ENCODE peak calls at places on chromosomes 13 and 19, in ten cellular contexts. W, O, N, R, X, C, V, M, F and S are unnamed samples.

GRCh38 chr13:60164490-60164889 is 762 bp upstream of the DIAPH3 start:
- DNase-seq in X (no peak), W (no peak), M (no peak), V (no peak), C (no peak), N (no peak), O (no peak), F (no peak), R (peak; percentile 8), S (no peak)

GRCh38 chr13:95155504-95155903 is 145.7 kb downstream of the ABCC4 start:
- DNase-seq in C (no peak), M (no peak), N (no peak), F (no peak), X (no peak), V (no peak), O (no peak), R (no peak), W (no peak), S (no peak)

GRCh38 chr19:28416245-28416644 is 796.7 kb downstream of the UQCRFS1 start:
- DNase-seq in N (no peak), F (no peak), V (no peak), R (no peak), C (no peak), M (no peak), W (no peak), O (no peak), X (no peak), S (no peak)

GRCh38 chr19:37942516-37942902 is 35.5 kb downstream of the SIPA1L3 start:
- DNase-seq in N (no peak), W (no peak), V (no peak), O (no peak), X (no peak), R (no peak), M (no peak), F (no peak), C (no peak), S (no peak)

GRCh38 chr19:49761625-49762311 is 1.3 kb downstream of the TSKS start:
- DNase-seq in N (no peak), R (no peak), W (peak; percentile 78), F (no peak), C (no peak), O (no peak), M (no peak), V (no peak), X (no peak), S (no peak)

GRCh38 chr13:94548382-94549240 is 47.3 kb downstream of the TGDS start:
- DNase-seq in N (no peak), F (no peak), W (no peak), V (no peak), M (no peak), X (no peak), C (peak; percentile 28), R (peak; percentile 29), O (no peak), S (peak; percentile 58)

GRCh38 chr19:778910-779653 is 18.2 kb upstream of the PTBP1 start:
- DNase-seq in F (no peak), N (no peak), W (peak; percentile 75), M (no peak), C (no peak), V (no peak), X (no peak), R (peak; percentile 95), O (no peak), S (no peak)

GRCh38 chr13:51331354-51331861 is 8.1 kb upstream of the SERPINE3 start:
- DNase-seq in N (no peak), X (no peak), W (no peak), F (no peak), R (no peak), M (no peak), V (no peak), C (no peak), O (no peak), S (no peak)

GRCh38 chr19:18251587-18252369 is 22.5 kb downstream of the IQCN start:
- DNase-seq in F (peak; percentile 75), R (peak; percentile 47), N (peak; percentile 63), C (peak; percentile 75), X (peak; percentile 61), O (peak; percentile 86), W (peak; percentile 83), V (peak; percentile 53), M (peak; percentile 69), S (peak; percentile 80)

GRCh38 chr13:29369060-29369743 is 226.3 kb downstream of the SLC7A1 start:
- DNase-seq in C (no peak), F (no peak), V (no peak), R (peak; percentile 43), W (peak; percentile 59), N (no peak), X (no peak), O (peak; percentile 17), M (no peak), S (peak; percentile 11)